ENCODE peak calls at places on chromosomes 2 and 18, in five cellular contexts. P is transverse colon, U is lower lobe of right lung, T is BE2C, J is mesendoderm. D is an unnamed sample. For H3K4me1 and H3K36me3, the result is how much of the 10 kb centered on the place peaks cover.

GRCh38 chr2:164992818-164993217 is 37.5 kb upstream of the SLC38A11 start:
- DNase-seq in P (peak), T (peak), J (peak), U (no peak), D (peak)

GRCh38 chr18:26286008-26286407 is 59.8 kb downstream of the TAF4B start:
- DNase-seq in P (no peak), J (no peak), T (no peak), U (no peak), D (no peak)

GRCh38 chr2:224369028-224369632 is 32.8 kb downstream of the FAM124B start:
- DNase-seq in U (no peak), P (no peak), T (peak), J (peak), D (peak)

GRCh38 chr2:86235196-86235980 is 36.1 kb downstream of the MRPL35 start:
- DNase-seq in U (no peak), P (no peak), T (no peak), J (no peak), D (no peak)

GRCh38 chr2:217279571-217279970 is 419.7 kb upstream of the TNP1 start:
- DNase-seq in P (no peak), U (no peak), T (no peak), J (no peak), D (peak)

GRCh38 chr2:176189666-176190641 is 1.5 kb downstream of the HOXD1 start:
- DNase-seq in J (no peak), T (no peak), U (no peak), P (no peak), D (peak)

GRCh38 chr2:8125741-8126691 is 555.8 kb upstream of the ID2 start:
- DNase-seq in U (no peak), J (no peak), T (no peak), P (no peak), D (no peak)

GRCh38 chr18:52341617-52342381 is 1.8 kb downstream of the DCC start:
- DNase-seq in T (peak), U (no peak), P (no peak), J (peak), D (peak)

GRCh38 chr2:127197475-127198385 is 22.4 kb downstream of the CYP27C1 start:
- DNase-seq in J (peak), U (peak), P (peak), T (peak), D (no peak)

GRCh38 chr18:3130344-3130743 is 89.4 kb downstream of the MYOM1 start:
- DNase-seq in U (no peak), J (no peak), T (no peak), P (no peak), D (no peak)

GRCh38 chr2:100274566-100275199 is 47.6 kb downstream of the LONRF2 start:
- DNase-seq in U (no peak), P (no peak), T (no peak), J (no peak), D (no peak)

GRCh38 chr2:151063271-151063670 is 198.4 kb downstream of the RBM43 start:
- DNase-seq in P (no peak), U (no peak), J (peak), T (peak), D (peak)

GRCh38 chr18:34322365-34323289 is 97.9 kb upstream of the NOL4 start:
- DNase-seq in T (peak), J (peak), P (peak), U (peak), D (peak)

GRCh38 chr18:2570772-2571199 is 519 bp downstream of the METTL4 start:
- DNase-seq in P (peak), J (peak), T (peak), U (peak), D (peak)

GRCh38 chr2:197113221-197113831 is 186.8 kb upstream of the PGAP1 start:
- DNase-seq in U (no peak), P (no peak), J (no peak), T (no peak), D (peak)

GRCh38 chr2:177242136-177242987 is 22.2 kb downstream of the NFE2L2 start:
- DNase-seq in P (no peak), J (peak), T (no peak), U (no peak), D (peak)

GRCh38 chr2:239824051-239824694 is 201.0 kb downstream of the NDUFA10 start:
- DNase-seq in T (no peak), J (peak), U (no peak), P (no peak), D (no peak)

GRCh38 chr2:157789161-157789720 is 86.9 kb downstream of the ACVR1 start:
- DNase-seq in T (no peak), J (no peak), P (no peak), U (no peak), D (no peak)

GRCh38 chr18:74511823-74512222 is 15.7 kb downstream of the CNDP2 start:
- DNase-seq in J (no peak), T (no peak), U (no peak), P (no peak), D (no peak)

GRCh38 chr2:10868465-10869314 is 43.0 kb upstream of the KCNF1 start:
- DNase-seq in P (no peak), J (no peak), U (no peak), T (peak), D (peak)

GRCh38 chr2:225379861-225380260 is 19.6 kb upstream of the NYAP2 start:
- DNase-seq in U (no peak), T (no peak), P (no peak), J (no peak), D (no peak)

GRCh38 chr2:185780890-185781289 is 42.3 kb downstream of the FSIP2 start:
- DNase-seq in U (no peak), J (no peak), T (no peak), P (no peak), D (no peak)

GRCh38 chr2:77005522-77005921 is 516.7 kb downstream of the LRRTM4 start:
- DNase-seq in U (no peak), J (no peak), P (no peak), T (no peak), D (no peak)

GRCh38 chr18:36692331-36692730 is 136.5 kb downstream of the TPGS2 start:
- DNase-seq in P (no peak), J (no peak), T (no peak), U (no peak), D (peak)

GRCh38 chr2:8202139-8202538 is 479.7 kb upstream of the ID2 start:
- DNase-seq in P (no peak), U (no peak), T (no peak), J (no peak), D (no peak)

GRCh38 chr2:176732780-176733179 is 463.5 kb downstream of the MTX2 start:
- DNase-seq in J (no peak), U (no peak), P (no peak), T (no peak), D (no peak)

GRCh38 chr2:42802150-42802549 is 9.8 kb upstream of the HAAO start:
- DNase-seq in T (no peak), P (no peak), J (no peak), U (no peak), D (no peak)

GRCh38 chr2:43293744-43294695 is 67.6 kb upstream of the ZFP36L2 start:
- DNase-seq in J (peak), T (no peak), P (no peak), U (no peak), D (peak)

GRCh38 chr2:80238692-80239469 is 65.7 kb downstream of the LRRTM1 start:
- DNase-seq in T (peak), U (no peak), J (peak), P (peak), D (peak)

GRCh38 chr18:48541026-48541746 is 2.4 kb downstream of the CTIF start:
- DNase-seq in U (peak), J (peak), P (peak), T (peak), D (peak)

GRCh38 chr2:148515976-148516375 is 128.6 kb upstream of the EPC2 start:
- DNase-seq in T (no peak), J (no peak), U (no peak), P (no peak), D (peak)

GRCh38 chr18:75183973-75184372 is 25.0 kb downstream of the PTGR3 start:
- DNase-seq in P (no peak), T (no peak), U (no peak), J (no peak), D (no peak)

GRCh38 chr2:9380702-9381628 is 42.4 kb downstream of the ITGB1BP1 start:
- DNase-seq in J (no peak), U (no peak), P (peak), T (peak), D (peak)

GRCh38 chr18:70513502-70514171 is 224.8 kb downstream of the SOCS6 start:
- DNase-seq in U (no peak), J (no peak), P (no peak), T (no peak), D (no peak)

GRCh38 chr2:176068037-176068832 is 15.5 kb downstream of the EVX2 start:
- DNase-seq in J (no peak), U (no peak), T (no peak), P (no peak), D (no peak)

GRCh38 chr2:123717616-123718279 is 307.3 kb upstream of the CNTNAP5 start:
- DNase-seq in U (no peak), T (peak), P (no peak), J (no peak), D (no peak)

GRCh38 chr2:111236027-111236426 is 115.3 kb downstream of the BCL2L11 start:
- DNase-seq in J (no peak), U (peak), P (no peak), T (peak), D (no peak)

GRCh38 chr18:21599585-21600525 is 649 bp downstream of the ESCO1 start:
- DNase-seq in P (peak), U (peak), T (peak), J (peak), D (peak)

GRCh38 chr18:13545514-13545913 is 180.8 kb downstream of the FAM210A start:
- DNase-seq in U (no peak), J (no peak), T (no peak), P (no peak), D (no peak)

GRCh38 chr18:13542520-13542847 is 183.9 kb downstream of the FAM210A start:
- DNase-seq in P (no peak), J (no peak), U (no peak), T (no peak), D (no peak)

GRCh38 chr18:13543144-13543543 is 183.2 kb downstream of the FAM210A start:
- DNase-seq in T (no peak), P (no peak), U (no peak), J (no peak), D (no peak)

GRCh38 chr18:13544953-13545352 is 181.4 kb downstream of the FAM210A start:
- DNase-seq in U (no peak), J (no peak), T (no peak), P (no peak), D (no peak)

DNA sequence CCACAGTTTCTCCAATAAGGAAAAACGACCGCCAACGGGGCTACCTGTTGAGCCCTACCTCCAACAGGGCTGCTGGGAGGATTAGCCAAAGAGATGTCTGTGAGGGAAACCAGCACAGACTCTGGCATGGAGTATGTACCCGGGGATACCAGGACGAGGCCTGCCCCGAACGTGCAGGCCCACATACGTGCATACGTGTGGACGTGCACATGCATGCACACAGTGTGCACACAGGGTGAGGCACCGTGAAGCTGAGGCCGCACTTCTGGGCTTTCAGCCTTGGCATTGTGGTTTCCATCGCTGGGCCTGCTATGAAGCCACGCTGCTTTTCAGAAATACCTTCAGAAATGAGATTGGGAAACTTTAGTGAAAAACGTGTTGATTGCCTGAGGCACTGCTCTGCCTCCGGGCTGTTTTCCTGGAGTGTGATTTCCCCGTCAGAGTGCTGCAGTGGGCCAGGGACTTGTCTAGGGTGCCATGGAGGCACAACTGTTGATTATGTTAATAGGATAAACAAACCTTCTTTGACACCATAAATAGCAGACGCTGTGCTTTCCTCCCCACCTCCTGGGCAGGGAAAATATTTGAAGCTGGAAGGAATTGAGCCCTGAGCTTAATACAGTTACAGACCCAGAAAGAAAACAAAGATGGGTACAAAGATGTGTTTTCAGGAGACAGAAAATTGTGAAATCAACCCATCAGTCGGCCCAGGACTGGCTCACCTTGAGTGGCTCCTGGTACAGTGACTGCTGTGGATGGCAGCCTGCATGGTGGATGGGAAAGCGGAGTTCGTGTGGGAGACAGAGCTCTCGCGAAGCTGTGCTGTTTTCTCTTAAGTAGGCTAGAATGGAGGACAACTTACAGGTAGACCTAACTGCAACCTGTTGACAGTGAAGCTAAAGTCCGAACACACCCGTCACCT is 182.3 kb downstream of the FAM210A start:
- DNase-seq in U (no peak), P (no peak), J (peak), T (no peak), D (no peak)
- H3K4me1 ChIP-seq in U (under half), P (half or more), J (under half), T (under half), D (under half)

GRCh38 chr2:70143314-70144150 is 47.3 kb downstream of the C2orf42 start:
- DNase-seq in T (peak), J (peak), U (peak), P (peak), D (peak)

GRCh38 chr2:70144443-70145167 is 46.2 kb downstream of the C2orf42 start:
- DNase-seq in J (no peak), P (no peak), U (peak), T (no peak), D (no peak)

GRCh38 chr2:70140978-70141753 is 49.7 kb downstream of the C2orf42 start:
- DNase-seq in J (peak), U (peak), P (peak), T (peak), D (no peak)

GRCh38 chr2:70141754-70142589 is 48.8 kb downstream of the C2orf42 start:
- DNase-seq in J (peak), P (no peak), U (peak), T (no peak), D (peak)

DNA sequence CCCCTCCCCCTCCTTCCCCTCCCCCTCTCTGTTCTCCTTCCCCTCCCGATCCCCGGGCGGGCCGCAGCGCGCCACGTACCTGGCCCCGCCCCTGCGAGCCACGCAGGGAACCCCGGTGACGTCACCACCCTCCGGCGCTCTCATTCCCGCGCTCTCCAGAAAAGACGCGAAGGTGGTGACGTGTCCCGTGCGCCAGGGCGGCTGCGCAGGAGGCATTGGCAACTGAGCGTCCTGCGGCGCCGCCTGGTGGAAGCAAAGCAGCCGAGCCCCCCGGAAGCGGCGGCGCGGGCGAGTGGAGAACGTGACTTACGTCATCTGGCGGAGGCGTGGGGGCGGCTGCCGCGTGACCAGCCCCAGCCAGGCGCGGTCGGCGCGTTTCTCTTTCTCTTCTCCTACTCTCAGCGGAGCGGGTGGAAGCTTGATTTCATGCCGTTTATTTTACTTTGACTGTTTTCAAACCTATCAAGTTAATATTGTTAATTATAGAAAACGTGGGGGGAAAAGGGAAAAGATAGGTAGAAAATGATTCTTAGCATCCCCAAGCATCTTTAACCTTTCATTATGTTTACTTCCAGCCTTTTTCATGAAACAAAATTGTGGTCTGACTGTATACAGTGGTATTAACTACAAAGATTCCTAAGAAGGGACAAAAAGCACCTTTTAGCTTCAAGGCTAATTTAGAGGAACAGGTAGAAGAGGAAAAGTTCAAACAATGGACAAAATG is 48.1 kb downstream of the C2orf42 start:
- DNase-seq in U (peak), P (peak), T (peak), J (peak), D (peak)
- H3K36me3 ChIP-seq in U (under half), P (under half), T (under half), J (under half), D (under half)

GRCh38 chr2:133886735-133887675 is 318.7 kb upstream of the NCKAP5 start:
- DNase-seq in P (peak), J (peak), U (peak), T (peak), D (peak)

GRCh38 chr2:133887676-133888040 is 319.4 kb upstream of the NCKAP5 start:
- DNase-seq in P (no peak), U (no peak), T (no peak), J (no peak), D (no peak)

GRCh38 chr2:133885847-133886246 is 317.6 kb upstream of the NCKAP5 start:
- DNase-seq in J (peak), U (no peak), T (no peak), P (no peak), D (peak)

GRCh38 chr2:133888107-133888506 is 319.8 kb upstream of the NCKAP5 start:
- DNase-seq in P (no peak), U (no peak), T (no peak), J (no peak), D (no peak)

DNA sequence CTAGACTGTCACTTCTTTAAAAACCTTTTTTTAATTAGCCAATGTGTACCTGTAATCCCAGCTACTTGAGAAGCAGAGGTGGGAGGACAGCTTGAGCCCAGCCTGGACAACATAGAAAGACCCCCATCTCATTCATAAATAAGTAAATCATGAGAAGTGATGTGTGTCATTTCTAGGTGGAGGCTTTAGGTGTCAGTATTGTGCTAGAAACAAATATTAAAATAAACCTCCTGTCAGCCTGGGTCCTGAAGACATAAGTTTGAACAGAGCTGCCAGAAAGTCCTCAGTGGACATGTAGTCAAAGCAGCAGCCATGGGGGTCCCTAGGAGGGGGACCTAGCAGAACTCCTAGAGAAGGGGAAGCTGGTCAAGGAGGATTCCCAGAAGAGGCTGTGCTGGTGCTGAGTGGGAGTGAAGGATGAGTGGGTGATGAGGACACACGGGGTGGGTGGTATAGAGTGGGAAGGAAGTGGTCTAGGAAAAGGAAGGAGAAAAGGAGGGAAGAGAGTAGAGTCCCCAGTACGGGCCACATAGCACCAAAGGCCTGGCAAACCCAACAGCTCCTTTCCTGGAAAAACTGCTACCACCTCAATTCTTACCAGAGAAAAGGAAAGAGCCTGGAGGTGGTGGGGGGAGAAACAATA is 316.6 kb upstream of the NCKAP5 start:
- DNase-seq in U (no peak), T (no peak), J (peak), P (no peak), D (peak)
- H3K4me1 ChIP-seq in U (under half), T (under half), J (under half), P (under half), D (under half)

GRCh38 chr2:117960231-117960630 is 53.6 kb downstream of the CCDC93 start:
- DNase-seq in J (no peak), P (peak), U (no peak), T (no peak), D (peak)

GRCh38 chr2:117952237-117952636 is 61.6 kb downstream of the CCDC93 start:
- DNase-seq in J (no peak), T (no peak), P (no peak), U (no peak), D (no peak)

GRCh38 chr2:117958186-117958585 is 55.7 kb downstream of the CCDC93 start:
- DNase-seq in P (no peak), T (no peak), J (no peak), U (no peak), D (peak)

GRCh38 chr2:117957616-117958015 is 56.3 kb downstream of the CCDC93 start:
- DNase-seq in U (no peak), P (no peak), J (no peak), T (no peak), D (no peak)

DNA sequence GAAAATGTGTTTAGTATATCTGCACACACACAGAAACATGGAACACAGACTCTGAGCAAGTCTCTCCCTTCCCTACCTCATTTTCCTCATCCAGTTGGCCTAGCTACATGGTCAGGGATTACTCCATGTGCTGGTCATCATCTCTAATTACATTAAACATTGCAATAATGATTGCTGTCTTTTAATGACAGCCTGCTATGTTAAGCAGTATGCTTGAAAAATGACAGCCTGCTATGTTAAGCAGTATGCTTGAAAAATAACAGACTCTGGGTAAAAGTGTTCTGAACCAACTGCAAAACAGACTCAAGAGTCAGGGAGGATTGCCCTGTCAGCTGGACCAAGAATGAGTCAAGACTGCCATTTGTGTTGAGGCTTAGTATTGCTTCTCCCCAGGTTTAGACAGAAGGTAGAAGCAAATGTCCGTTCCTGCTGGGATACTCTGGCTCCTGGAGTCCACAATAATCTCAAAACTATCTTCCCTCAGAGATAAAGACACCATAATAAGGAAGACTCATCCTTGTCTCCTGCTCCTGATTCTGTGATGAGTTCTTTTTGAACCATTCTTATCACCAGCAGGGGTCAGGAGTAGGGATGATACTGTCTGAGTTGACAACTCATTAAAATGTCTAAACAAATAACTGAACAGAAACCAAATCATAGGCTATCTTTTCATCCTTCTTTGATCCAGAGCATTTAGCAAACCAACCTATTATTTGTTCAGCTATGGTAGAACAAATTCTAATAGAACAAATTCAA is 57.7 kb downstream of the CCDC93 start:
- DNase-seq in U (no peak), J (peak), P (no peak), T (no peak), D (peak)
- H3K36me3 ChIP-seq in U (half or more), J (under half), P (under half), T (under half), D (half or more)

D was measured in adipocyte.